ENCODE peak calls at places on chromosomes 5 and 9, in seven cellular contexts. F is natural killer cell, Z is foreskin fibroblast, H is epithelial cell of esophagus, T is MV-4-11, E is mesothelial cell of epicardium, A is NCI-H460. B is an unnamed sample.

GRCh38 chr5:87122171-87122977 is 145.3 kb upstream of the RASA1 start:
- DNase-seq in F (no peak), Z (no peak), H (no peak), T (no peak), E (no peak), A (no peak), B (no peak)

GRCh38 chr5:15483348-15484090 is 16.5 kb upstream of the FBXL7 start:
- DNase-seq in F (no peak), Z (peak), H (no peak), T (no peak), E (no peak), A (no peak), B (peak)

GRCh38 chr5:32390819-32391591 is 53.5 kb downstream of the ZFR start:
- DNase-seq in F (no peak), Z (peak), H (peak), T (peak), E (no peak), A (peak), B (peak)

GRCh38 chr5:80239680-80240367 is 16.0 kb downstream of the SERINC5 start:
- DNase-seq in F (no peak), Z (peak), H (peak), T (no peak), E (no peak), A (no peak), B (peak)

GRCh38 chr5:151448038-151448985 is 909 bp downstream of the SLC36A1 start:
- DNase-seq in F (no peak), Z (peak), H (peak), T (peak), E (peak), A (peak), B (peak)

GRCh38 chr9:120402741-120403542 is 177.0 kb downstream of the CDK5RAP2 start:
- DNase-seq in F (no peak), Z (peak), H (peak), T (peak), E (no peak), A (peak), B (peak)

GRCh38 chr5:1836891-1837880 is 36.0 kb downstream of the NDUFS6 start:
- DNase-seq in F (no peak), Z (no peak), H (no peak), T (no peak), E (no peak), A (no peak), B (no peak)

GRCh38 chr5:36040651-36041536 is 25.8 kb downstream of the UGT3A2 start:
- DNase-seq in F (no peak), Z (no peak), H (no peak), T (no peak), E (no peak), A (no peak), B (no peak)

GRCh38 chr5:126938461-126938860 is 91.9 kb downstream of the MARCHF3 start:
- DNase-seq in F (no peak), Z (peak), H (peak), T (no peak), E (no peak), A (no peak), B (peak)

GRCh38 chr5:76851713-76852369 is 2.0 kb downstream of the S100Z start:
- DNase-seq in F (no peak), Z (no peak), H (no peak), T (peak), E (no peak), A (no peak), B (no peak)

GRCh38 chr5:54807421-54807820 is 178.0 kb downstream of the ESM1 start:
- DNase-seq in F (no peak), Z (peak), H (peak), T (no peak), E (no peak), A (peak), B (peak)

GRCh38 chr5:72427488-72428437 is 79.4 kb downstream of the ZNF366 start:
- DNase-seq in F (no peak), Z (peak), H (peak), T (no peak), E (peak), A (no peak), B (peak)

GRCh38 chr9:87148391-87149237 is 201.3 kb upstream of the GAS1 start:
- DNase-seq in F (no peak), Z (peak), H (peak), T (peak), E (peak), A (no peak), B (peak)

GRCh38 chr9:5418481-5418880 is 19.2 kb downstream of the PLGRKT start:
- DNase-seq in F (no peak), Z (no peak), H (no peak), T (no peak), E (no peak), A (no peak), B (no peak)

GRCh38 chr9:124482431-124483031 is 24.7 kb downstream of the NR5A1 start:
- DNase-seq in F (no peak), Z (no peak), H (no peak), T (no peak), E (no peak), A (no peak), B (no peak)

GRCh38 chr5:124043456-124043855 is 531.5 kb downstream of the CSNK1G3 start:
- DNase-seq in F (no peak), Z (no peak), H (peak), T (peak), E (no peak), A (peak), B (no peak)

GRCh38 chr9:137028281-137029057 is 432 bp upstream of the ABCA2 start:
- DNase-seq in F (peak), Z (peak), H (peak), T (peak), E (peak), A (peak), B (no peak)

GRCh38 chr5:65730910-65731309 is 8.9 kb downstream of the NLN start:
- DNase-seq in F (no peak), Z (no peak), H (no peak), T (no peak), E (no peak), A (no peak), B (peak)

GRCh38 chr9:96020822-96021615 is 145.5 kb downstream of the ERCC6L2 start:
- DNase-seq in F (peak), Z (peak), H (peak), T (no peak), E (peak), A (no peak), B (no peak)

GRCh38 chr9:34163439-34163838 is 15.4 kb upstream of the UBAP1 start:
- DNase-seq in F (no peak), Z (peak), H (peak), T (no peak), E (no peak), A (no peak), B (no peak)

GRCh38 chr5:95241-95980 is 3.4 kb downstream of the PLEKHG4B start:
- DNase-seq in F (no peak), Z (no peak), H (no peak), T (no peak), E (no peak), A (no peak), B (no peak)

GRCh38 chr5:116507051-116507537 is 67.5 kb downstream of the SEMA6A start:
- DNase-seq in F (no peak), Z (peak), H (peak), T (peak), E (no peak), A (no peak), B (peak)

GRCh38 chr5:127074466-127074865 is 1.2 kb upstream of the C5orf63 start:
- DNase-seq in F (no peak), Z (no peak), H (no peak), T (no peak), E (no peak), A (no peak), B (peak)

GRCh38 chr5:142816577-142816976 is 46.4 kb downstream of the ARHGAP26 start:
- DNase-seq in F (no peak), Z (peak), H (peak), T (peak), E (no peak), A (no peak), B (peak)

GRCh38 chr9:123365287-123365880 is 9.4 kb downstream of the CRB2 start:
- DNase-seq in F (no peak), Z (no peak), H (no peak), T (peak), E (no peak), A (no peak), B (no peak)

GRCh38 chr5:24222866-24223265 is 421.9 kb downstream of the CDH10 start:
- DNase-seq in F (no peak), Z (peak), H (no peak), T (no peak), E (no peak), A (no peak), B (peak)

GRCh38 chr5:108620516-108620915 is 127.2 kb upstream of the FER start:
- DNase-seq in F (no peak), Z (no peak), H (no peak), T (no peak), E (no peak), A (no peak), B (no peak)

GRCh38 chr5:15702102-15702501 is 202.1 kb downstream of the FBXL7 start:
- DNase-seq in F (no peak), Z (peak), H (peak), T (no peak), E (no peak), A (peak), B (peak)

GRCh38 chr5:168312606-168313297 is 21.3 kb downstream of the WWC1 start:
- DNase-seq in F (no peak), Z (no peak), H (no peak), T (peak), E (no peak), A (no peak), B (no peak)

GRCh38 chr5:2317540-2317939 is 433.9 kb downstream of the IRX2 start:
- DNase-seq in F (no peak), Z (no peak), H (no peak), T (no peak), E (no peak), A (no peak), B (no peak)

GRCh38 chr5:132325691-132326090 is 31.5 kb downstream of the SLC22A4 start:
- DNase-seq in F (no peak), Z (no peak), H (no peak), T (no peak), E (no peak), A (no peak), B (no peak)

GRCh38 chr5:126575644-126576043 is 19.4 kb downstream of the ALDH7A1 start:
- DNase-seq in F (no peak), Z (no peak), H (no peak), T (no peak), E (no peak), A (no peak), B (no peak)

GRCh38 chr9:108837530-108837929 is 18.3 kb downstream of the ACTL7B start:
- DNase-seq in F (no peak), Z (no peak), H (peak), T (no peak), E (no peak), A (no peak), B (no peak)

B was measured in fibroblast of lung.